ENCODE peak calls at places on chromosomes 6 and 20, in eight cellular contexts. One of them, this sample, is unnamed.

GRCh38 chr20:14928083-14928482 is 590.7 kb upstream of the FLRT3 start:
- DNase-seq in choroid plexus epithelial cell: peak
- DNase-seq in adrenal gland: no peak
- DNase-seq in heart left ventricle: no peak
- DNase-seq in lower leg skin: no peak
- DNase-seq in HepG2: no peak
- DNase-seq in bronchial epithelial cell: peak
- DNase-seq in A673: no peak
- DNase-seq in this sample: no peak

GRCh38 chr6:35048631-35049083 is 92.5 kb downstream of the TCP11 start:
- DNase-seq in choroid plexus epithelial cell: peak
- DNase-seq in adrenal gland: peak
- DNase-seq in heart left ventricle: peak
- DNase-seq in lower leg skin: peak
- DNase-seq in HepG2: no peak
- DNase-seq in bronchial epithelial cell: no peak
- DNase-seq in A673: no peak
- DNase-seq in this sample: no peak

GRCh38 chr6:135535989-135536414 is 38.5 kb upstream of the AHI1 start:
- DNase-seq in choroid plexus epithelial cell: peak
- DNase-seq in adrenal gland: no peak
- DNase-seq in heart left ventricle: no peak
- DNase-seq in lower leg skin: no peak
- DNase-seq in HepG2: peak
- DNase-seq in bronchial epithelial cell: peak
- DNase-seq in A673: peak
- DNase-seq in this sample: no peak

GRCh38 chr20:55415567-55416142 is 589.7 kb downstream of the CBLN4 start:
- DNase-seq in choroid plexus epithelial cell: peak
- DNase-seq in adrenal gland: no peak
- DNase-seq in heart left ventricle: no peak
- DNase-seq in lower leg skin: no peak
- DNase-seq in HepG2: peak
- DNase-seq in bronchial epithelial cell: peak
- DNase-seq in A673: peak
- DNase-seq in this sample: no peak

GRCh38 chr6:12590901-12591300 is 125.7 kb upstream of the PHACTR1 start:
- DNase-seq in choroid plexus epithelial cell: peak
- DNase-seq in adrenal gland: no peak
- DNase-seq in heart left ventricle: no peak
- DNase-seq in lower leg skin: no peak
- DNase-seq in HepG2: no peak
- DNase-seq in bronchial epithelial cell: no peak
- DNase-seq in A673: no peak
- DNase-seq in this sample: no peak

GRCh38 chr6:77457720-77458349 is 5.5 kb downstream of the HTR1B start:
- DNase-seq in choroid plexus epithelial cell: peak
- DNase-seq in adrenal gland: peak
- DNase-seq in heart left ventricle: peak
- DNase-seq in lower leg skin: peak
- DNase-seq in HepG2: peak
- DNase-seq in bronchial epithelial cell: peak
- DNase-seq in A673: peak
- DNase-seq in this sample: peak

GRCh38 chr6:130666796-130667195 is 160.4 kb upstream of the SMLR1 start:
- DNase-seq in choroid plexus epithelial cell: no peak
- DNase-seq in adrenal gland: no peak
- DNase-seq in heart left ventricle: no peak
- DNase-seq in lower leg skin: no peak
- DNase-seq in HepG2: no peak
- DNase-seq in bronchial epithelial cell: no peak
- DNase-seq in A673: no peak
- DNase-seq in this sample: no peak

GRCh38 chr6:13427838-13428527 is 59.4 kb downstream of the GFOD1 start:
- DNase-seq in choroid plexus epithelial cell: no peak
- DNase-seq in adrenal gland: no peak
- DNase-seq in heart left ventricle: no peak
- DNase-seq in lower leg skin: no peak
- DNase-seq in HepG2: no peak
- DNase-seq in bronchial epithelial cell: no peak
- DNase-seq in A673: no peak
- DNase-seq in this sample: no peak

GRCh38 chr6:131379951-131380350 is 193.1 kb upstream of the ARG1 start:
- DNase-seq in choroid plexus epithelial cell: peak
- DNase-seq in adrenal gland: no peak
- DNase-seq in heart left ventricle: no peak
- DNase-seq in lower leg skin: no peak
- DNase-seq in HepG2: no peak
- DNase-seq in bronchial epithelial cell: peak
- DNase-seq in A673: no peak
- DNase-seq in this sample: no peak

GRCh38 chr6:154377726-154378125 is 21.1 kb upstream of the IPCEF1 start:
- DNase-seq in choroid plexus epithelial cell: no peak
- DNase-seq in adrenal gland: no peak
- DNase-seq in heart left ventricle: no peak
- DNase-seq in lower leg skin: no peak
- DNase-seq in HepG2: no peak
- DNase-seq in bronchial epithelial cell: no peak
- DNase-seq in A673: no peak
- DNase-seq in this sample: no peak

GRCh38 chr20:50624351-50625016 is 66.9 kb downstream of the RIPOR3 start:
- DNase-seq in choroid plexus epithelial cell: no peak
- DNase-seq in adrenal gland: no peak
- DNase-seq in heart left ventricle: no peak
- DNase-seq in lower leg skin: no peak
- DNase-seq in HepG2: peak
- DNase-seq in bronchial epithelial cell: peak
- DNase-seq in A673: no peak
- DNase-seq in this sample: peak

GRCh38 chr6:109783245-109783990 is 92.3 kb downstream of the FIG4 start:
- DNase-seq in choroid plexus epithelial cell: peak
- DNase-seq in adrenal gland: no peak
- DNase-seq in heart left ventricle: no peak
- DNase-seq in lower leg skin: no peak
- DNase-seq in HepG2: no peak
- DNase-seq in bronchial epithelial cell: no peak
- DNase-seq in A673: no peak
- DNase-seq in this sample: no peak

GRCh38 chr6:25835442-25836283 is 3.8 kb upstream of the SLC17A1 start:
- DNase-seq in choroid plexus epithelial cell: no peak
- DNase-seq in adrenal gland: no peak
- DNase-seq in heart left ventricle: peak
- DNase-seq in lower leg skin: no peak
- DNase-seq in HepG2: peak
- DNase-seq in bronchial epithelial cell: no peak
- DNase-seq in A673: no peak
- DNase-seq in this sample: no peak

GRCh38 chr6:34170341-34170740 is 24.5 kb upstream of the GRM4 start:
- DNase-seq in choroid plexus epithelial cell: no peak
- DNase-seq in adrenal gland: no peak
- DNase-seq in heart left ventricle: no peak
- DNase-seq in lower leg skin: no peak
- DNase-seq in HepG2: no peak
- DNase-seq in bronchial epithelial cell: no peak
- DNase-seq in A673: no peak
- DNase-seq in this sample: no peak

GRCh38 chr6:37654727-37655500 is 42.8 kb downstream of the MDGA1 start:
- DNase-seq in choroid plexus epithelial cell: no peak
- DNase-seq in adrenal gland: no peak
- DNase-seq in heart left ventricle: no peak
- DNase-seq in lower leg skin: no peak
- DNase-seq in HepG2: no peak
- DNase-seq in bronchial epithelial cell: no peak
- DNase-seq in A673: no peak
- DNase-seq in this sample: no peak

GRCh38 chr6:169231790-169232506 is 21.7 kb downstream of the THBS2 start:
- DNase-seq in choroid plexus epithelial cell: no peak
- DNase-seq in adrenal gland: no peak
- DNase-seq in heart left ventricle: no peak
- DNase-seq in lower leg skin: no peak
- DNase-seq in HepG2: no peak
- DNase-seq in bronchial epithelial cell: no peak
- DNase-seq in A673: no peak
- DNase-seq in this sample: no peak

GRCh38 chr6:31558631-31559500 is 11.5 kb downstream of the NFKBIL1 start:
- DNase-seq in choroid plexus epithelial cell: no peak
- DNase-seq in adrenal gland: peak
- DNase-seq in heart left ventricle: peak
- DNase-seq in lower leg skin: no peak
- DNase-seq in HepG2: no peak
- DNase-seq in bronchial epithelial cell: no peak
- DNase-seq in A673: no peak
- DNase-seq in this sample: peak

GRCh38 chr6:56399672-56400263 is 152.4 kb upstream of the COL21A1 start:
- DNase-seq in choroid plexus epithelial cell: no peak
- DNase-seq in adrenal gland: no peak
- DNase-seq in heart left ventricle: no peak
- DNase-seq in lower leg skin: no peak
- DNase-seq in HepG2: peak
- DNase-seq in bronchial epithelial cell: no peak
- DNase-seq in A673: no peak
- DNase-seq in this sample: no peak

GRCh38 chr6:126077810-126078791 is 91.8 kb downstream of the TRMT11 start:
- DNase-seq in choroid plexus epithelial cell: no peak
- DNase-seq in adrenal gland: no peak
- DNase-seq in heart left ventricle: no peak
- DNase-seq in lower leg skin: peak
- DNase-seq in HepG2: no peak
- DNase-seq in bronchial epithelial cell: no peak
- DNase-seq in A673: no peak
- DNase-seq in this sample: no peak

GRCh38 chr6:142881771-142882170 is 63.2 kb downstream of the HIVEP2 start:
- DNase-seq in choroid plexus epithelial cell: no peak
- DNase-seq in adrenal gland: no peak
- DNase-seq in heart left ventricle: no peak
- DNase-seq in lower leg skin: no peak
- DNase-seq in HepG2: no peak
- DNase-seq in bronchial epithelial cell: no peak
- DNase-seq in A673: no peak
- DNase-seq in this sample: no peak

GRCh38 chr20:43015566-43015965 is 174.1 kb downstream of the PTPRT start:
- DNase-seq in choroid plexus epithelial cell: no peak
- DNase-seq in adrenal gland: no peak
- DNase-seq in heart left ventricle: no peak
- DNase-seq in lower leg skin: no peak
- DNase-seq in HepG2: no peak
- DNase-seq in bronchial epithelial cell: no peak
- DNase-seq in A673: no peak
- DNase-seq in this sample: peak

DNA sequence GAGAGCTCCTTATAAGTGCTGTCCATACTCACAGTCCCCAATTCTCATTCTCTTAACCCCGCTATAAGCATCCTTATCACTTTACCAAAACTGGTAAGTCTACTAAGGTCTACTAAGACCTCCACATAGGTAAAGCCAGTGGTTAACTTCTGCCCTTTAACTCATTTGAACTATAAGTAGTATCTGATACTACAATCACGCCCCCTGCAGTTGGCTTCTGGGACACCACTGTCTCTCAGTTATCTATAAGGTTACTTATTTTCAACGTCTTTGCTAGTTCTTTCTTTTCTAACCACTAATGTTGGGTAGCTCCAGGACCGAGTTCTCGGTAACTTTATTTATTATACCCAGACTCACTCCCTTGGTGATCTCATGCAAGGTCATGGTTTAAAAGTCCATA is 142.6 kb downstream of the ARHGAP18 start:
- DNase-seq in choroid plexus epithelial cell: peak
- DNase-seq in adrenal gland: no peak
- DNase-seq in heart left ventricle: no peak
- DNase-seq in lower leg skin: no peak
- DNase-seq in HepG2: peak
- DNase-seq in bronchial epithelial cell: peak
- DNase-seq in A673: peak
- DNase-seq in this sample: no peak
- TF ChIP-seq CTCF in choroid plexus epithelial cell: peak
- TF ChIP-seq CTCF in adrenal gland: no peak
- TF ChIP-seq CTCF in heart left ventricle: peak
- TF ChIP-seq CTCF in lower leg skin: no peak
- TF ChIP-seq CTCF in HepG2: peak
- TF ChIP-seq CTCF in bronchial epithelial cell: peak
- TF ChIP-seq CTCF in A673: peak
- TF ChIP-seq CTCF in this sample: no peak

DNA sequence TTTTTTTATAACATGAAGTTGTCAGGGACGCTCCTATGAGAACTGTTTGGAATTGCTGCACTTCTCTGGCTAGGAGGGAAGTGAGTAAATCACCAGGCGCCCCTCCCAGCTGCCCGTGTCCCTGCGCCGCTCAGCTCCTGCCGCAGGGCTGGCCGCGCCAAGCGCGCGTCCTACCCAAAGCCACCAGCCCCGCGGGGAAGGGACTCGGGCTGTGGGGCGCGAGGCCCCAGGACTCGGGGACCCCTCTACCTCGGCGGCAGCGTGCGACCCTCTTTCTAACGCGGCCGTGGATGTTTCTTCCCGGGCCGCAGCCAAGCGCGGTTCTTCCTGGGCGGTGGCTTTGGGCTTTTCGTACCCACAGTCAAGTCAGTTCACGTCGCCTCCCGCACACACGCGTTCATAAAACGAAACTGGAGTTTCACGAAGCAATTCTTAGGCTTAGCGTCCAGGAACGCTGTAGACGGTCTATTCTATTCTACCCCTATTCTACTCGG is 15.2 kb downstream of the FOXC1 start:
- DNase-seq in choroid plexus epithelial cell: no peak
- DNase-seq in adrenal gland: no peak
- DNase-seq in heart left ventricle: no peak
- DNase-seq in lower leg skin: no peak
- DNase-seq in HepG2: no peak
- DNase-seq in bronchial epithelial cell: peak
- DNase-seq in A673: peak
- DNase-seq in this sample: no peak
- H3K4me3 ChIP-seq in choroid plexus epithelial cell: peak
- H3K4me3 ChIP-seq in adrenal gland: peak
- H3K4me3 ChIP-seq in heart left ventricle: peak
- H3K4me3 ChIP-seq in lower leg skin: peak
- H3K4me3 ChIP-seq in HepG2: no peak
- H3K4me3 ChIP-seq in bronchial epithelial cell: peak
- H3K4me3 ChIP-seq in A673: peak
- H3K4me3 ChIP-seq in this sample: peak

DNA sequence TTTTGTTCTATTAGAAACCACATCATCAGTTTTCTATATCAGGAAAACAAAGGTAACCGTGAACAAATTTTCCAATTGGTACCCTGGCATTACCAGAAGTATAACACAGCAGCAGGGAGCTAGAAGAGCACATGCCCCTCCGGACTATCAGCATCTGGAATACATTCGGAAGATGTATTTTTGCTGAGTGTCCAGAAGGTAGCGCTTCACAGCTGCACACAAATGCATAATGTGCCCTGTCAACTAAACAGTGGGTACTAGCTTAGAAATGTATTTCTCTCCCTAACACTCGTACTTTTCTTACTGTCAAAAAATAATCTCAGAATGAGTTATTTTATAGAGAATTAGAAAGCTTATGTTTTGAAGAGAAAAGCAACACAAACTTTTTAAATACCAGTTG is 77.6 kb downstream of the HUS1B start:
- DNase-seq in choroid plexus epithelial cell: peak
- DNase-seq in adrenal gland: no peak
- DNase-seq in heart left ventricle: no peak
- DNase-seq in lower leg skin: no peak
- DNase-seq in HepG2: peak
- DNase-seq in bronchial epithelial cell: no peak
- DNase-seq in A673: peak
- DNase-seq in this sample: no peak
- TF ChIP-seq CTCF in choroid plexus epithelial cell: peak
- TF ChIP-seq CTCF in adrenal gland: no peak
- TF ChIP-seq CTCF in heart left ventricle: no peak
- TF ChIP-seq CTCF in lower leg skin: no peak
- TF ChIP-seq CTCF in HepG2: peak
- TF ChIP-seq CTCF in bronchial epithelial cell: no peak
- TF ChIP-seq CTCF in A673: peak
- TF ChIP-seq CTCF in this sample: no peak

GRCh38 chr20:37347891-37348642 is 2.1 kb downstream of the SRC start:
- DNase-seq in choroid plexus epithelial cell: no peak
- DNase-seq in adrenal gland: no peak
- DNase-seq in heart left ventricle: no peak
- DNase-seq in lower leg skin: no peak
- DNase-seq in HepG2: no peak
- DNase-seq in bronchial epithelial cell: no peak
- DNase-seq in A673: no peak
- DNase-seq in this sample: no peak
- H3K4me3 ChIP-seq in choroid plexus epithelial cell: no peak
- H3K4me3 ChIP-seq in adrenal gland: no peak
- H3K4me3 ChIP-seq in heart left ventricle: no peak
- H3K4me3 ChIP-seq in lower leg skin: no peak
- H3K4me3 ChIP-seq in HepG2: no peak
- H3K4me3 ChIP-seq in bronchial epithelial cell: no peak
- H3K4me3 ChIP-seq in A673: no peak
- H3K4me3 ChIP-seq in this sample: no peak